ENCODE peak calls at places on chromosomes 1 and 21, in ten cellular contexts. P, M, H, U, T, B, R, F, E and A are unnamed samples.

GRCh38 chr21:34881421-34881820 is 167.7 kb downstream of the RUNX1 start:
- DNase-seq in P (no peak), M (peak), H (peak), U (no peak), T (peak), B (no peak), R (no peak), F (no peak), E (no peak), A (no peak)

GRCh38 chr1:89888480-89889335 is 67.9 kb downstream of the LRRC8D start:
- DNase-seq in P (no peak), M (no peak), H (no peak), U (no peak), T (no peak), B (no peak), R (no peak), F (no peak), E (no peak), A (no peak)

GRCh38 chr1:40793617-40794016 is 10.0 kb downstream of the KCNQ4 start:
- DNase-seq in P (no peak), M (no peak), H (no peak), U (no peak), T (no peak), B (no peak), R (no peak), F (no peak), E (no peak), A (no peak)

GRCh38 chr1:224747578-224747977 is 131.5 kb downstream of the CNIH3 start:
- DNase-seq in P (no peak), M (peak), H (no peak), U (no peak), T (no peak), B (no peak), R (no peak), F (no peak), E (no peak), A (no peak)

GRCh38 chr1:165129568-165130164 is 226.8 kb downstream of the LMX1A start:
- DNase-seq in P (no peak), M (peak), H (no peak), U (peak), T (peak), B (no peak), R (no peak), F (no peak), E (peak), A (peak)

GRCh38 chr1:13730751-13731482 is 30.9 kb downstream of the PRDM2 start:
- DNase-seq in P (peak), M (no peak), H (no peak), U (peak), T (peak), B (no peak), R (no peak), F (no peak), E (no peak), A (no peak)

GRCh38 chr1:94036721-94037120 is 84.2 kb downstream of the ABCA4 start:
- DNase-seq in P (no peak), M (peak), H (peak), U (no peak), T (no peak), B (no peak), R (no peak), F (peak), E (no peak), A (no peak)

GRCh38 chr1:42490237-42490636 is 27.2 kb downstream of the CCDC30 start:
- DNase-seq in P (no peak), M (no peak), H (no peak), U (no peak), T (no peak), B (no peak), R (no peak), F (no peak), E (no peak), A (no peak)

GRCh38 chr1:89974211-89974610 is 20.7 kb upstream of the ZNF326 start:
- DNase-seq in P (no peak), M (no peak), H (no peak), U (no peak), T (no peak), B (no peak), R (no peak), F (no peak), E (no peak), A (no peak)

GRCh38 chr1:3367376-3367775 is 87.1 kb upstream of the ARHGEF16 start:
- DNase-seq in P (no peak), M (no peak), H (no peak), U (no peak), T (no peak), B (no peak), R (no peak), F (no peak), E (no peak), A (no peak)

GRCh38 chr1:3368059-3368458 is 86.4 kb upstream of the ARHGEF16 start:
- DNase-seq in P (no peak), M (no peak), H (no peak), U (no peak), T (no peak), B (no peak), R (no peak), F (no peak), E (no peak), A (no peak)

GRCh38 chr1:3370856-3371703 is 83.4 kb upstream of the ARHGEF16 start:
- DNase-seq in P (no peak), M (no peak), H (no peak), U (no peak), T (no peak), B (no peak), R (no peak), F (no peak), E (no peak), A (no peak)

GRCh38 chr1:3369437-3370076 is 84.9 kb upstream of the ARHGEF16 start:
- DNase-seq in P (no peak), M (peak), H (peak), U (no peak), T (no peak), B (no peak), R (no peak), F (peak), E (peak), A (no peak)

DNA sequence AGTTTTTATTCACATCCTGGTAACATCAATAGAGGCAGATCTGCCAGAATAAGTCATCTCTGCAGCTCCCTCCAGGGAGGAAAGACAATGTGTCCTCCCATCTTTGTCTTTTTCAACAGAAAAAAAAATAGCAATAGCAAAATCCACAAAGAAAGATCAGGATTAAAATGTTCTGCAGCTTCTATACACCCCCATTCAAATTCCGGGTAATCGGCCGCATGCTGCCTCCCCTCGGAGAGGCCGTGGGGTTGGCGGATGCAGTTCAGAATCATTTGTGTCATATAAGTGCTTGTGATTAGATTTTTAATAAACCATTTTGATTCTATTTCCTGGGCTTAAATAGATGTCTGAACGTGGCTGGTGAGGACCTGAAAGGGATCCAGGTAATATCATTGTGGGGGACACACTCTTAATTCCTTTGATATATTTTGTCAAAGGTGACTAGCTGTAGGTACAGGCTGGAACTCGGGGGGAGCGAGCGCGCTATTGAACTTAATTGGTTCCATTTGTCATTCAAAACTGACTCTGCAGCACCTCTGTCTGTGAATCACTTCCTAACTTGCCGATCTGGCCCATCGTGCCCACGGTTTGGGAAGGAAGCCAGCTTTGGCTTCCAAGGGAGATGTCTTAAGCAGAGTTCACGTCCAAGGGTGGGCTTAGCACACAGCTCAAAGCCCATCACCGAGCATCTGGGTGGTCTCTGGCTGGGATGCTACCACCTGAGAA is 85.6 kb upstream of the ARHGEF16 start:
- DNase-seq in P (no peak), M (no peak), H (no peak), U (no peak), T (no peak), B (no peak), R (no peak), F (no peak), E (no peak), A (no peak)
- H3K4me3 ChIP-seq in P (no peak), M (no peak), H (no peak), U (no peak), T (no peak), B (no peak), R (no peak), F (no peak), E (no peak), A (no peak)

GRCh38 chr1:10179751-10180150 is 30.6 kb upstream of the KIF1B start:
- DNase-seq in P (no peak), M (no peak), H (no peak), U (no peak), T (no peak), B (no peak), R (no peak), F (no peak), E (no peak), A (no peak)
- TF ChIP-seq CTCF in P (no peak), M (no peak), H (no peak), U (no peak), T (no peak), B (no peak), R (no peak), F (no peak), E (no peak), A (no peak)

DNA sequence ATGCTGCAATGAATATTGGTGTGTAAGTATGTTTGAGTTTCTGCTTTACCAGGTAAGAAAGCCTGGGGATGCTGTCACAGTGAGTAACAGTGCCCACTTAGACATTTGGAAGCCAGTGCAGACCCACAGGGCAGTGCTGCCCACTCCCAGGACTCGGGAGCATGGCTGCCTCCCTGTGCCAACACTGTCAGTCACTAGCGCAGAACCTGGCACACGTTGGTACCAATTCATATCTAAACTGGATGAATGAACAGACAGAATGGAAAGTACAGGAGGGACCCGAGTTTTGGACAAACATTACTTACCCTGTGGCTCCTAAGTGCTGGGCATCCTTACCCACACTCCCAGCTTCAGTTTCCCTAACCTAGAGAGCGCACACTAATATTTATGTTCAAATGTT is 1.6 kb upstream of the EVA1C start:
- DNase-seq in P (no peak), M (no peak), H (no peak), U (no peak), T (no peak), B (no peak), R (no peak), F (no peak), E (no peak), A (no peak)
- H3K4me3 ChIP-seq in P (peak), M (peak), H (no peak), U (peak), T (no peak), B (no peak), R (peak), F (no peak), E (peak), A (peak)

GRCh38 chr21:25790122-25790951 is 55.6 kb downstream of the GABPA start:
- DNase-seq in P (no peak), M (peak), H (no peak), U (no peak), T (peak), B (peak), R (no peak), F (peak), E (no peak), A (peak)
- TF ChIP-seq CTCF in P (no peak), M (peak), H (peak), U (peak), T (peak), B (peak), R (no peak), F (peak), E (peak), A (peak)

GRCh38 chr1:157176016-157176415 is 37.8 kb upstream of the ETV3 start:
- DNase-seq in P (no peak), M (no peak), H (no peak), U (no peak), T (no peak), B (no peak), R (no peak), F (no peak), E (no peak), A (no peak)
- H3K4me3 ChIP-seq in P (no peak), M (no peak), H (no peak), U (no peak), T (no peak), B (no peak), R (no peak), F (no peak), E (no peak), A (no peak)

DNA sequence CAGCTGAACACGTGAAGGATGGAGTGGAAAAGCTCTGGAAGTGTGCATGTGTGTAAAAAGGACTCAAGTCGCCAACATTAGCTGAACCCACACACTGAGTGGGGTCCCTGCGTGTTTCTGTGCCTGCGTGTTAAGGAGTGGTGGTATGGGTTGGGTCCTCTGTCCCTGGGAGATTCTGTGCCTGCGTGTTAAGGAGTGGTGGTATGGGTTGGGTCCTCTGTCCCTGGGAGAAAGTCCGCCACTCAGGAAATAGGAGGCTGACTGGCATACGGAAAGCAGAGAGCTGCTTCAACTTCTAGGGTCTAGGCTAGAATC is 7.0 kb upstream of the SOX13 start:
- DNase-seq in P (no peak), M (no peak), H (no peak), U (no peak), T (no peak), B (no peak), R (no peak), F (no peak), E (no peak), A (no peak)
- TF ChIP-seq CTCF in P (no peak), M (no peak), H (no peak), U (no peak), T (no peak), B (no peak), R (no peak), F (no peak), E (no peak), A (no peak)

DNA sequence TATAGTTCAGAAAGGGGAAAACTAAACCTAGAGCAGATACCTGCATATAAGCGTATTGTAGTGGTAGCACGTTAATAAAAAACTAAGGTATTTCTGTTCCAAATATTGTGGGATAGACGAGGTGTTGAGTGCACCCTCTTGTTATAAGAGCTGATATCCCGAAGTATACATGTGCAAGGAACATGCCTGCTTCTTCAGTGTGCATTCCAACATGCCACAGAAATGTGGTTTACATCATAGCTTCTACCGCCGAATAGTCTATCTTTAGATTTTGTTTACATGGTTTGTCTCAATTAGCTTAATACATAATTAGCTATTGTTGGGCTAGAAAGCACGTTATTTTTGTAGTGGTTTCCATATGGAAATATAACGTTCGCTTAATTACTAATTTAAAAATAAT is 2.2 kb downstream of the CHRM3 start:
- DNase-seq in P (no peak), M (no peak), H (no peak), U (no peak), T (no peak), B (no peak), R (no peak), F (no peak), E (no peak), A (no peak)
- H3K4me3 ChIP-seq in P (no peak), M (no peak), H (no peak), U (no peak), T (peak), B (no peak), R (peak), F (no peak), E (no peak), A (no peak)

GRCh38 chr1:163366555-163366954 is 44.8 kb downstream of the NUF2 start:
- DNase-seq in P (no peak), M (no peak), H (no peak), U (no peak), T (no peak), B (no peak), R (no peak), F (no peak), E (no peak), A (no peak)

GRCh38 chr1:163365186-163365585 is 43.4 kb downstream of the NUF2 start:
- DNase-seq in P (no peak), M (no peak), H (no peak), U (no peak), T (no peak), B (no peak), R (no peak), F (no peak), E (no peak), A (no peak)

GRCh38 chr1:163357378-163357777 is 35.6 kb downstream of the NUF2 start:
- DNase-seq in P (no peak), M (peak), H (no peak), U (no peak), T (no peak), B (no peak), R (no peak), F (no peak), E (no peak), A (no peak)

GRCh38 chr1:163361123-163361934 is 39.6 kb downstream of the NUF2 start:
- DNase-seq in P (no peak), M (peak), H (no peak), U (no peak), T (no peak), B (no peak), R (no peak), F (no peak), E (no peak), A (no peak)
- TF ChIP-seq CTCF in P (no peak), M (peak), H (peak), U (no peak), T (peak), B (no peak), R (no peak), F (peak), E (peak), A (peak)